ENCODE peak calls at places on chromosome 9, in seven cellular contexts. One of them, this sample, is unnamed.

GRCh38 chr9:126298319-126298801 is 28.3 kb upstream of the MVB12B start:
- DNase-seq in psoas muscle: no peak
- DNase-seq in ureter: peak
- DNase-seq in NCI-H1694: peak
- DNase-seq in T-helper 2 cell: no peak
- DNase-seq in glutamatergic neuron: peak
- DNase-seq in activated CD4-positive, alpha-beta T cell treated with anti-CD3 and anti-CD28 coated beads, Interleukin-2, amount 10 ng/mL, durations not matched to agents 7 days and 5 days: no peak
- DNase-seq in this sample: no peak

GRCh38 chr9:116687762-116688160 is 656 bp downstream of the TRIM32 start:
- DNase-seq in glutamatergic neuron: no peak
- DNase-seq in NCI-H1694: no peak
- DNase-seq in T-helper 2 cell: no peak
- DNase-seq in psoas muscle: no peak
- DNase-seq in ureter: no peak
- DNase-seq in activated CD4-positive, alpha-beta T cell treated with anti-CD3 and anti-CD28 coated beads, Interleukin-2, amount 10 ng/mL, durations not matched to agents 7 days and 5 days: no peak
- DNase-seq in this sample: no peak

GRCh38 chr9:121169094-121169601 is 32.5 kb downstream of the RAB14 start:
- DNase-seq in glutamatergic neuron: peak
- DNase-seq in T-helper 2 cell: peak
- DNase-seq in psoas muscle: no peak
- DNase-seq in NCI-H1694: no peak
- DNase-seq in activated CD4-positive, alpha-beta T cell treated with anti-CD3 and anti-CD28 coated beads, Interleukin-2, amount 10 ng/mL, durations not matched to agents 7 days and 5 days: peak
- DNase-seq in ureter: no peak
- DNase-seq in this sample: no peak

GRCh38 chr9:137815256-137816255 is 62.0 kb upstream of the CACNA1B start:
- DNase-seq in activated CD4-positive, alpha-beta T cell treated with anti-CD3 and anti-CD28 coated beads, Interleukin-2, amount 10 ng/mL, durations not matched to agents 7 days and 5 days: no peak
- DNase-seq in psoas muscle: no peak
- DNase-seq in ureter: no peak
- DNase-seq in T-helper 2 cell: no peak
- DNase-seq in NCI-H1694: no peak
- DNase-seq in glutamatergic neuron: no peak
- DNase-seq in this sample: no peak

GRCh38 chr9:119986205-119986604 is 593.8 kb downstream of the CDK5RAP2 start:
- DNase-seq in ureter: no peak
- DNase-seq in T-helper 2 cell: no peak
- DNase-seq in glutamatergic neuron: peak
- DNase-seq in activated CD4-positive, alpha-beta T cell treated with anti-CD3 and anti-CD28 coated beads, Interleukin-2, amount 10 ng/mL, durations not matched to agents 7 days and 5 days: no peak
- DNase-seq in NCI-H1694: peak
- DNase-seq in psoas muscle: no peak
- DNase-seq in this sample: no peak

GRCh38 chr9:97501177-97501971 is at the start of gene TMOD1:
- DNase-seq in psoas muscle: peak
- DNase-seq in T-helper 2 cell: peak
- DNase-seq in NCI-H1694: peak
- DNase-seq in activated CD4-positive, alpha-beta T cell treated with anti-CD3 and anti-CD28 coated beads, Interleukin-2, amount 10 ng/mL, durations not matched to agents 7 days and 5 days: peak
- DNase-seq in ureter: no peak
- DNase-seq in glutamatergic neuron: peak
- DNase-seq in this sample: no peak

GRCh38 chr9:89394412-89394811 is 76.1 kb downstream of the SECISBP2 start:
- DNase-seq in glutamatergic neuron: no peak
- DNase-seq in NCI-H1694: no peak
- DNase-seq in psoas muscle: peak
- DNase-seq in ureter: no peak
- DNase-seq in T-helper 2 cell: no peak
- DNase-seq in activated CD4-positive, alpha-beta T cell treated with anti-CD3 and anti-CD28 coated beads, Interleukin-2, amount 10 ng/mL, durations not matched to agents 7 days and 5 days: no peak
- DNase-seq in this sample: no peak

GRCh38 chr9:136377351-136378170 is 4.1 kb upstream of the CARD9 start:
- DNase-seq in NCI-H1694: no peak
- DNase-seq in ureter: no peak
- DNase-seq in glutamatergic neuron: no peak
- DNase-seq in T-helper 2 cell: no peak
- DNase-seq in psoas muscle: no peak
- DNase-seq in activated CD4-positive, alpha-beta T cell treated with anti-CD3 and anti-CD28 coated beads, Interleukin-2, amount 10 ng/mL, durations not matched to agents 7 days and 5 days: no peak
- DNase-seq in this sample: no peak

GRCh38 chr9:88605500-88606172 is 70.7 kb downstream of the NXNL2 start:
- DNase-seq in ureter: no peak
- DNase-seq in T-helper 2 cell: no peak
- DNase-seq in glutamatergic neuron: no peak
- DNase-seq in activated CD4-positive, alpha-beta T cell treated with anti-CD3 and anti-CD28 coated beads, Interleukin-2, amount 10 ng/mL, durations not matched to agents 7 days and 5 days: no peak
- DNase-seq in NCI-H1694: no peak
- DNase-seq in psoas muscle: no peak
- DNase-seq in this sample: no peak

GRCh38 chr9:134484479-134484878 is 157.1 kb upstream of the COL5A1 start:
- DNase-seq in T-helper 2 cell: no peak
- DNase-seq in ureter: no peak
- DNase-seq in activated CD4-positive, alpha-beta T cell treated with anti-CD3 and anti-CD28 coated beads, Interleukin-2, amount 10 ng/mL, durations not matched to agents 7 days and 5 days: no peak
- DNase-seq in NCI-H1694: no peak
- DNase-seq in glutamatergic neuron: no peak
- DNase-seq in psoas muscle: peak
- DNase-seq in this sample: no peak

GRCh38 chr9:15137658-15138356 is 169.2 kb downstream of the TTC39B start:
- DNase-seq in T-helper 2 cell: no peak
- DNase-seq in activated CD4-positive, alpha-beta T cell treated with anti-CD3 and anti-CD28 coated beads, Interleukin-2, amount 10 ng/mL, durations not matched to agents 7 days and 5 days: no peak
- DNase-seq in ureter: no peak
- DNase-seq in psoas muscle: no peak
- DNase-seq in glutamatergic neuron: no peak
- DNase-seq in NCI-H1694: no peak
- DNase-seq in this sample: no peak

GRCh38 chr9:137306546-137307254 is 4.6 kb upstream of the NRARP start:
- DNase-seq in activated CD4-positive, alpha-beta T cell treated with anti-CD3 and anti-CD28 coated beads, Interleukin-2, amount 10 ng/mL, durations not matched to agents 7 days and 5 days: no peak
- DNase-seq in glutamatergic neuron: peak
- DNase-seq in NCI-H1694: no peak
- DNase-seq in T-helper 2 cell: no peak
- DNase-seq in psoas muscle: peak
- DNase-seq in ureter: no peak
- DNase-seq in this sample: no peak

GRCh38 chr9:129235931-129236331 is 57.9 kb upstream of the IER5L start:
- DNase-seq in T-helper 2 cell: peak
- DNase-seq in activated CD4-positive, alpha-beta T cell treated with anti-CD3 and anti-CD28 coated beads, Interleukin-2, amount 10 ng/mL, durations not matched to agents 7 days and 5 days: peak
- DNase-seq in ureter: no peak
- DNase-seq in glutamatergic neuron: no peak
- DNase-seq in psoas muscle: peak
- DNase-seq in NCI-H1694: no peak
- DNase-seq in this sample: peak

GRCh38 chr9:80175286-80175906 is 603.6 kb downstream of the TLE4 start:
- DNase-seq in psoas muscle: no peak
- DNase-seq in ureter: no peak
- DNase-seq in glutamatergic neuron: peak
- DNase-seq in T-helper 2 cell: no peak
- DNase-seq in NCI-H1694: no peak
- DNase-seq in activated CD4-positive, alpha-beta T cell treated with anti-CD3 and anti-CD28 coated beads, Interleukin-2, amount 10 ng/mL, durations not matched to agents 7 days and 5 days: peak
- DNase-seq in this sample: no peak

GRCh38 chr9:111474385-111474784 is 9.8 kb downstream of the ECPAS start:
- DNase-seq in glutamatergic neuron: no peak
- DNase-seq in activated CD4-positive, alpha-beta T cell treated with anti-CD3 and anti-CD28 coated beads, Interleukin-2, amount 10 ng/mL, durations not matched to agents 7 days and 5 days: no peak
- DNase-seq in NCI-H1694: no peak
- DNase-seq in T-helper 2 cell: no peak
- DNase-seq in ureter: no peak
- DNase-seq in psoas muscle: no peak
- DNase-seq in this sample: no peak

GRCh38 chr9:89663264-89663970 is 58.6 kb downstream of the GADD45G start:
- DNase-seq in psoas muscle: no peak
- DNase-seq in activated CD4-positive, alpha-beta T cell treated with anti-CD3 and anti-CD28 coated beads, Interleukin-2, amount 10 ng/mL, durations not matched to agents 7 days and 5 days: no peak
- DNase-seq in ureter: no peak
- DNase-seq in glutamatergic neuron: no peak
- DNase-seq in T-helper 2 cell: no peak
- DNase-seq in NCI-H1694: no peak
- DNase-seq in this sample: no peak

GRCh38 chr9:374726-375125 is 160.1 kb downstream of the DOCK8 start:
- DNase-seq in ureter: no peak
- DNase-seq in NCI-H1694: peak
- DNase-seq in glutamatergic neuron: no peak
- DNase-seq in T-helper 2 cell: no peak
- DNase-seq in activated CD4-positive, alpha-beta T cell treated with anti-CD3 and anti-CD28 coated beads, Interleukin-2, amount 10 ng/mL, durations not matched to agents 7 days and 5 days: no peak
- DNase-seq in psoas muscle: no peak
- DNase-seq in this sample: no peak

GRCh38 chr9:91571036-91571435 is 147.4 kb upstream of the NFIL3 start:
- DNase-seq in psoas muscle: no peak
- DNase-seq in activated CD4-positive, alpha-beta T cell treated with anti-CD3 and anti-CD28 coated beads, Interleukin-2, amount 10 ng/mL, durations not matched to agents 7 days and 5 days: no peak
- DNase-seq in NCI-H1694: no peak
- DNase-seq in T-helper 2 cell: no peak
- DNase-seq in glutamatergic neuron: no peak
- DNase-seq in ureter: no peak
- DNase-seq in this sample: no peak

GRCh38 chr9:93118863-93119702 is 15.0 kb downstream of the NINJ1 start:
- DNase-seq in psoas muscle: peak
- DNase-seq in T-helper 2 cell: no peak
- DNase-seq in activated CD4-positive, alpha-beta T cell treated with anti-CD3 and anti-CD28 coated beads, Interleukin-2, amount 10 ng/mL, durations not matched to agents 7 days and 5 days: no peak
- DNase-seq in glutamatergic neuron: peak
- DNase-seq in ureter: peak
- DNase-seq in NCI-H1694: no peak
- DNase-seq in this sample: no peak

GRCh38 chr9:131521822-131522221 is 9.2 kb downstream of the UCK1 start:
- DNase-seq in activated CD4-positive, alpha-beta T cell treated with anti-CD3 and anti-CD28 coated beads, Interleukin-2, amount 10 ng/mL, durations not matched to agents 7 days and 5 days: no peak
- DNase-seq in psoas muscle: no peak
- DNase-seq in ureter: no peak
- DNase-seq in NCI-H1694: no peak
- DNase-seq in glutamatergic neuron: no peak
- DNase-seq in T-helper 2 cell: no peak
- DNase-seq in this sample: no peak

GRCh38 chr9:976805-977360 is 428 bp downstream of the DMRT3 start:
- DNase-seq in glutamatergic neuron: peak
- DNase-seq in psoas muscle: no peak
- DNase-seq in ureter: no peak
- DNase-seq in NCI-H1694: no peak
- DNase-seq in activated CD4-positive, alpha-beta T cell treated with anti-CD3 and anti-CD28 coated beads, Interleukin-2, amount 10 ng/mL, durations not matched to agents 7 days and 5 days: no peak
- DNase-seq in T-helper 2 cell: no peak
- DNase-seq in this sample: no peak

GRCh38 chr9:36074870-36075532 is 38.3 kb downstream of the RECK start:
- DNase-seq in activated CD4-positive, alpha-beta T cell treated with anti-CD3 and anti-CD28 coated beads, Interleukin-2, amount 10 ng/mL, durations not matched to agents 7 days and 5 days: no peak
- DNase-seq in T-helper 2 cell: no peak
- DNase-seq in ureter: peak
- DNase-seq in NCI-H1694: peak
- DNase-seq in glutamatergic neuron: no peak
- DNase-seq in psoas muscle: peak
- DNase-seq in this sample: no peak

GRCh38 chr9:133573791-133574515 is 35.2 kb downstream of the FAM163B start:
- DNase-seq in glutamatergic neuron: no peak
- DNase-seq in NCI-H1694: no peak
- DNase-seq in psoas muscle: no peak
- DNase-seq in ureter: no peak
- DNase-seq in activated CD4-positive, alpha-beta T cell treated with anti-CD3 and anti-CD28 coated beads, Interleukin-2, amount 10 ng/mL, durations not matched to agents 7 days and 5 days: no peak
- DNase-seq in T-helper 2 cell: no peak
- DNase-seq in this sample: no peak

GRCh38 chr9:109981091-109981490 is 201.1 kb downstream of the PALM2AKAP2 start:
- DNase-seq in ureter: no peak
- DNase-seq in activated CD4-positive, alpha-beta T cell treated with anti-CD3 and anti-CD28 coated beads, Interleukin-2, amount 10 ng/mL, durations not matched to agents 7 days and 5 days: no peak
- DNase-seq in psoas muscle: no peak
- DNase-seq in glutamatergic neuron: no peak
- DNase-seq in NCI-H1694: no peak
- DNase-seq in T-helper 2 cell: no peak
- DNase-seq in this sample: no peak

GRCh38 chr9:110599468-110599867 is 19.9 kb upstream of the SVEP1 start:
- DNase-seq in NCI-H1694: no peak
- DNase-seq in T-helper 2 cell: no peak
- DNase-seq in glutamatergic neuron: no peak
- DNase-seq in psoas muscle: no peak
- DNase-seq in ureter: no peak
- DNase-seq in activated CD4-positive, alpha-beta T cell treated with anti-CD3 and anti-CD28 coated beads, Interleukin-2, amount 10 ng/mL, durations not matched to agents 7 days and 5 days: no peak
- DNase-seq in this sample: no peak

GRCh38 chr9:734831-735511 is 106.5 kb upstream of the DMRT1 start:
- DNase-seq in T-helper 2 cell: no peak
- DNase-seq in activated CD4-positive, alpha-beta T cell treated with anti-CD3 and anti-CD28 coated beads, Interleukin-2, amount 10 ng/mL, durations not matched to agents 7 days and 5 days: no peak
- DNase-seq in glutamatergic neuron: no peak
- DNase-seq in psoas muscle: no peak
- DNase-seq in ureter: no peak
- DNase-seq in NCI-H1694: no peak
- DNase-seq in this sample: no peak

GRCh38 chr9:92620870-92621269 is 49.1 kb downstream of the IPPK start:
- DNase-seq in glutamatergic neuron: no peak
- DNase-seq in activated CD4-positive, alpha-beta T cell treated with anti-CD3 and anti-CD28 coated beads, Interleukin-2, amount 10 ng/mL, durations not matched to agents 7 days and 5 days: no peak
- DNase-seq in NCI-H1694: no peak
- DNase-seq in ureter: no peak
- DNase-seq in psoas muscle: no peak
- DNase-seq in T-helper 2 cell: no peak
- DNase-seq in this sample: no peak

GRCh38 chr9:84828101-84828500 is 158.6 kb downstream of the NTRK2 start:
- DNase-seq in NCI-H1694: no peak
- DNase-seq in psoas muscle: no peak
- DNase-seq in glutamatergic neuron: no peak
- DNase-seq in activated CD4-positive, alpha-beta T cell treated with anti-CD3 and anti-CD28 coated beads, Interleukin-2, amount 10 ng/mL, durations not matched to agents 7 days and 5 days: no peak
- DNase-seq in ureter: no peak
- DNase-seq in T-helper 2 cell: no peak
- DNase-seq in this sample: no peak

GRCh38 chr9:96222132-96222531 is 79.8 kb downstream of the HSD17B3 start:
- DNase-seq in glutamatergic neuron: no peak
- DNase-seq in T-helper 2 cell: no peak
- DNase-seq in NCI-H1694: no peak
- DNase-seq in psoas muscle: no peak
- DNase-seq in activated CD4-positive, alpha-beta T cell treated with anti-CD3 and anti-CD28 coated beads, Interleukin-2, amount 10 ng/mL, durations not matched to agents 7 days and 5 days: no peak
- DNase-seq in ureter: no peak
- DNase-seq in this sample: no peak

GRCh38 chr9:107239474-107239873 is 43.6 kb upstream of the RAD23B start:
- DNase-seq in psoas muscle: no peak
- DNase-seq in glutamatergic neuron: no peak
- DNase-seq in T-helper 2 cell: no peak
- DNase-seq in activated CD4-positive, alpha-beta T cell treated with anti-CD3 and anti-CD28 coated beads, Interleukin-2, amount 10 ng/mL, durations not matched to agents 7 days and 5 days: no peak
- DNase-seq in ureter: no peak
- DNase-seq in NCI-H1694: no peak
- DNase-seq in this sample: no peak

GRCh38 chr9:115998661-115999060 is 154.9 kb upstream of the PAPPA start:
- DNase-seq in NCI-H1694: no peak
- DNase-seq in psoas muscle: no peak
- DNase-seq in T-helper 2 cell: no peak
- DNase-seq in ureter: no peak
- DNase-seq in glutamatergic neuron: no peak
- DNase-seq in activated CD4-positive, alpha-beta T cell treated with anti-CD3 and anti-CD28 coated beads, Interleukin-2, amount 10 ng/mL, durations not matched to agents 7 days and 5 days: no peak
- DNase-seq in this sample: no peak

GRCh38 chr9:120919639-120920494 is 6.7 kb downstream of the TRAF1 start:
- DNase-seq in glutamatergic neuron: no peak
- DNase-seq in ureter: no peak
- DNase-seq in activated CD4-positive, alpha-beta T cell treated with anti-CD3 and anti-CD28 coated beads, Interleukin-2, amount 10 ng/mL, durations not matched to agents 7 days and 5 days: no peak
- DNase-seq in T-helper 2 cell: no peak
- DNase-seq in NCI-H1694: no peak
- DNase-seq in psoas muscle: no peak
- DNase-seq in this sample: no peak

GRCh38 chr9:121839726-121840500 is 188.5 kb downstream of the DAB2IP start:
- DNase-seq in ureter: peak
- DNase-seq in T-helper 2 cell: no peak
- DNase-seq in glutamatergic neuron: no peak
- DNase-seq in psoas muscle: no peak
- DNase-seq in activated CD4-positive, alpha-beta T cell treated with anti-CD3 and anti-CD28 coated beads, Interleukin-2, amount 10 ng/mL, durations not matched to agents 7 days and 5 days: no peak
- DNase-seq in NCI-H1694: no peak
- DNase-seq in this sample: no peak

GRCh38 chr9:83234541-83234940 is 171.6 kb upstream of the RASEF start:
- DNase-seq in activated CD4-positive, alpha-beta T cell treated with anti-CD3 and anti-CD28 coated beads, Interleukin-2, amount 10 ng/mL, durations not matched to agents 7 days and 5 days: no peak
- DNase-seq in T-helper 2 cell: no peak
- DNase-seq in glutamatergic neuron: no peak
- DNase-seq in ureter: no peak
- DNase-seq in psoas muscle: no peak
- DNase-seq in NCI-H1694: no peak
- DNase-seq in this sample: no peak

GRCh38 chr9:134475051-134475790 is 149.0 kb downstream of the RXRA start:
- DNase-seq in ureter: peak
- DNase-seq in NCI-H1694: no peak
- DNase-seq in T-helper 2 cell: no peak
- DNase-seq in psoas muscle: peak
- DNase-seq in activated CD4-positive, alpha-beta T cell treated with anti-CD3 and anti-CD28 coated beads, Interleukin-2, amount 10 ng/mL, durations not matched to agents 7 days and 5 days: no peak
- DNase-seq in glutamatergic neuron: no peak
- DNase-seq in this sample: no peak

GRCh38 chr9:69945671-69946141 is 97.9 kb upstream of the MAMDC2 start:
- DNase-seq in ureter: peak
- DNase-seq in activated CD4-positive, alpha-beta T cell treated with anti-CD3 and anti-CD28 coated beads, Interleukin-2, amount 10 ng/mL, durations not matched to agents 7 days and 5 days: no peak
- DNase-seq in T-helper 2 cell: no peak
- DNase-seq in glutamatergic neuron: no peak
- DNase-seq in psoas muscle: peak
- DNase-seq in NCI-H1694: no peak
- DNase-seq in this sample: no peak

GRCh38 chr9:127524373-127524772 is 73.1 kb downstream of the LRSAM1 start:
- DNase-seq in NCI-H1694: no peak
- DNase-seq in activated CD4-positive, alpha-beta T cell treated with anti-CD3 and anti-CD28 coated beads, Interleukin-2, amount 10 ng/mL, durations not matched to agents 7 days and 5 days: no peak
- DNase-seq in ureter: no peak
- DNase-seq in psoas muscle: no peak
- DNase-seq in T-helper 2 cell: no peak
- DNase-seq in glutamatergic neuron: no peak
- DNase-seq in this sample: no peak